ENCODE peak calls at places on chromosomes 16 and 17, in nine cellular contexts. N is Peyer's patch, A is sigmoid colon, F is keratinocyte, R is neural progenitor cell, V is pancreas, Z is right atrium auricular region, Y is esophagus squamous epithelium, U is psoas muscle. G is an unnamed sample. For H3K9me3, the result is how much of the 10 kb centered on the place peaks cover.

GRCh38 chr16:66262253-66263167 is 104.0 kb upstream of the CDH5 start:
- DNase-seq in A (peak), F (no peak), N (no peak), R (no peak), Y (no peak), Z (peak), U (peak), V (no peak), G (no peak)

GRCh38 chr17:65455972-65456343 is 105.5 kb downstream of the AXIN2 start:
- DNase-seq in Y (no peak), Z (no peak), F (no peak), A (no peak), N (no peak), U (peak), R (peak), V (no peak), G (no peak)

GRCh38 chr16:626787-627457 is 3.9 kb upstream of the WFIKKN1 start:
- DNase-seq in Z (no peak), F (peak), Y (no peak), A (peak), N (no peak), V (no peak), R (no peak), U (peak), G (no peak)

GRCh38 chr16:72986011-72986410 is 61.9 kb downstream of the ZFHX3 start:
- DNase-seq in F (no peak), A (peak), Z (peak), U (peak), N (no peak), R (no peak), V (no peak), Y (no peak), G (no peak)

GRCh38 chr17:55555772-55556171 is 44.5 kb upstream of the SMIM36 start:
- DNase-seq in V (no peak), F (no peak), N (no peak), R (no peak), U (no peak), Z (no peak), A (no peak), Y (no peak), G (no peak)

GRCh38 chr17:72661093-72661944 is 431.2 kb downstream of the SLC39A11 start:
- DNase-seq in N (no peak), V (no peak), Z (no peak), R (no peak), F (peak), A (no peak), Y (no peak), U (no peak), G (no peak)

GRCh38 chr17:77852666-77853207 is 105.8 kb upstream of the TNRC6C start:
- DNase-seq in F (no peak), R (no peak), A (no peak), Y (no peak), N (no peak), U (peak), V (peak), Z (no peak), G (no peak)

GRCh38 chr16:10637337-10638037 is 57.1 kb upstream of the EMP2 start:
- DNase-seq in Y (no peak), N (no peak), U (no peak), A (no peak), V (no peak), F (no peak), Z (no peak), R (no peak), G (no peak)

GRCh38 chr17:43723697-43724359 is 34.8 kb downstream of the SOST start:
- DNase-seq in N (no peak), U (peak), R (no peak), V (no peak), A (no peak), Y (no peak), Z (no peak), F (no peak), G (no peak)

GRCh38 chr17:47719411-47720152 is 13.5 kb upstream of the TBX21 start:
- DNase-seq in F (no peak), Z (no peak), V (no peak), R (no peak), N (no peak), U (no peak), A (no peak), Y (no peak), G (no peak)

GRCh38 chr16:84042879-84043485 is 387 bp upstream of the SLC38A8 start:
- DNase-seq in V (peak), U (no peak), F (no peak), R (peak), A (no peak), Y (no peak), N (peak), Z (no peak), G (no peak)

GRCh38 chr17:80252871-80253270 is 7.8 kb upstream of the RNF213 start:
- DNase-seq in F (no peak), V (peak), A (no peak), N (peak), Y (no peak), U (peak), R (peak), Z (no peak), G (no peak)
- TF ChIP-seq CTCF in F (peak), V (peak), A (no peak), N (peak), Y (peak), U (peak), R (peak), Z (no peak), G (no peak)

GRCh38 chr16:35154627-35155026 is 1695.2 kb downstream of the TP53TG3F start:
- DNase-seq in Z (no peak), N (no peak), A (no peak), Y (no peak), U (no peak), V (no peak), F (no peak), R (no peak), G (no peak)
- H3K9me3 ChIP-seq in Z (under half), N (under half), A (under half), Y (under half), U (under half), V (under half), F (under half), R (under half), G (under half)

DNA sequence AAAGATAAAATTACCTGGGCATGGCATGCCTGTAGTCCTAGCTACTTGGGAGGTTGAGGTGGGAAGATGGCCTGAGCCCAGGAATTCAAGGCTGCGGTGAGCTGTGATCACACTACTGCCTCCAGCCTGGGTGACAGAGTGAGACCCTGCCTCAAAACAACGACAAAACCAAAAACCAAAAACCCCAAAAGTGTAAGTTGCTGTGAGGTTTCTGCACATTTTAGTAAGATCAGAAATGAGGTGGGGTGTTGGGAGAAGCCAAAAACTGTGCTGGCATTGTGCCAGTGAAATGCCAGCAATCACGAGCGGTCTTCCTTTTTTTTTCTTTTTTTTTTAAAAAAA is 114.6 kb downstream of the PITPNC1 start:
- DNase-seq in V (no peak), Z (no peak), Y (no peak), U (no peak), F (no peak), N (no peak), R (no peak), A (no peak), G (no peak)
- H3K4me3 ChIP-seq in V (no peak), Z (no peak), Y (no peak), U (no peak), F (no peak), N (no peak), R (no peak), A (no peak), G (no peak)

GRCh38 chr16:57756424-57757325 is 21.1 kb downstream of the KATNB1 start:
- DNase-seq in Y (no peak), Z (no peak), V (peak), R (no peak), N (no peak), F (no peak), A (no peak), U (no peak), G (no peak)

GRCh38 chr16:57755726-57756423 is 20.3 kb downstream of the KATNB1 start:
- DNase-seq in R (no peak), N (no peak), U (no peak), Z (no peak), Y (no peak), V (peak), A (no peak), F (no peak), G (no peak)

GRCh38 chr16:57754354-57755060 is 18.9 kb downstream of the KATNB1 start:
- DNase-seq in A (no peak), R (no peak), N (no peak), V (no peak), F (no peak), U (peak), Z (no peak), Y (no peak), G (no peak)

GRCh38 chr16:57753448-57754353 is 18.1 kb downstream of the KATNB1 start:
- DNase-seq in F (no peak), Y (no peak), A (no peak), Z (no peak), U (peak), N (no peak), R (no peak), V (peak), G (no peak)

DNA sequence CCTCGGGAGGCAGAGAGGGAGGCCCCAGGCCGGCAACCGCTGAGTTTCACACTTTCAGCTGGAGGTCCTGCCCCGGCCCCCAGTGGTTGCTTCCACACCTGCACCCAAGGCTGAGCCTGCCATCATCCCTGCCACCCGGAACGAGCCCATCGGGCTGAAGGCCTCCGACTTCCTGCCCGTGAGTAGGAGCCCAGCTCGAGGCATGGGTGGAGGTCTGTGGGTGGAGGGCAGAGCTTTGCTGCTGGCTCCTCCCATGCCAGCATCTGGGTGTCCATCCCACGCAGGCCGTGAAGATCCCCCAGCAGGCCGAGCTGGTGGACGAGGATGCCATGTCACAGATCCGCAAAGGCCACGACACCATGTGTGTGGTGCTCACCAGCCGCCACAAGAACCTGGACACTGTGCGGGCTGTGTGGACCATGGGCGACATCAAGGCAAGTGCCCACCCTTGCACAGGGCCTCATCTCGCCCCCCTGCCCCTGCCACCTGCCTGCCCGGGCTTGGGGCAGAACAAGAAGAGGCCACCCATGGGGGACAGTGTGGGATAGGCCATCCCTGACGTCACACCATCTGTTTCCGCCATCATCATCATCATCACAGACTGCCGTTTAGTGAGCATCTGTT is 19.6 kb downstream of the KATNB1 start:
- DNase-seq in U (peak), A (no peak), Z (no peak), Y (no peak), N (no peak), V (peak), F (no peak), R (no peak), G (no peak)
- TF ChIP-seq CTCF in U (no peak), A (no peak), Z (no peak), Y (no peak), N (no peak), V (no peak), F (no peak), R (no peak), G (no peak)

DNA sequence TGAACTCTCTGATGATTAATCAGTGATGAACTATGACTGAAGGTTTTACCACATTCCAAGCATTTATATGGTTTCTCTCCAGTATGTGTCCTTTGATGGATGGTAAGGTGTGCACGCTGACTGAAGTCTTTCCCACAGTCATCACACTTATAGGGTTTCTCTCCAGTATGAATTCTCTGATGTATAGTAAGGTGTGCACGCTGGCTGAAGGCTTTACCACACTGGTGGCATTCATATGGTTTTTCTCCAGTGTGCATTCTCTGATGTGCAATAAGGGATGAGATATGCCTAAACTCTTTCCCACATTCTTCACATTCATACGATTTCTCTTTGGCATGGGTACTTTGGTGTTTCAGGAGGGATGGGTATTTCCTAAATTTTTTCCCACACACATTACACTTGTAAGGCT is 16.4 kb downstream of the ZNF287 start:
- DNase-seq in F (no peak), N (no peak), R (no peak), Z (no peak), U (no peak), A (no peak), Y (no peak), V (no peak), G (no peak)
- H3K9me3 ChIP-seq in F (under half), N (under half), R (half or more), Z (half or more), U (half or more), A (under half), Y (half or more), V (under half), G (half or more)

DNA sequence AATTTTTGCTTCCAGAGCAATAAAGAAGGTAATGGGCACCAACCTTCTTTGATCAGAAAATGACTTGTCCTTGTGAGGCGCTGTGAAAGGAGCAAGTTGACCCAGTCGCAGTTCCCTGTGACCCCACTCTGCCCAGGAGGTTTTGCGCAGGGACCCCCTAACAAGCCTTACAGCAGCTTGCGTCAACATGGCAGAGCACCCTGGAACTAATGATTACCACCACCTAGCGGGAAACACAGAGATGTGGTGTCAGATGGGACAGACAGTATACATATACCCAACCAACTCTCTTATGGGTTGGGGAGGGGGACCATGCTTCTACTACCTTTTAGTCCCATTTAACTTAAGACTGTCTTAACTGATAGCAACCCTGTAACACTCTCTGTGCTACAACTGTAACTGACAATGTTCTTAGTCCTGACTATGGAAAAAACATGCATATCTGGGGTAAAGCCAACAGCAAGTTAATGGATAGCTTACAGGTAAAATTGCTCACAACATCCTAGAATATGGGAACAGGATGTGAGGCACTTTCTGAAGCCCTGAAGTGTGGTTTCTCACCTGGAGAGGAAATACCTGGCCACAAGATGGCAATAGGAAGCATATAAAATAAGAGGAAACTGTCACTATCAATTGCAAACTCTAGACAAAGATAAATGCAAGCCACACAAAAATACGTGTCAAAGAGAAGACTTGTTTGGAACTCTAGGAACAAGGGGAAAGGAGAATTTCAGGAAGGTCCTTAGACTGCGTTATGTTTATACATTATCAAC is 3.0 kb downstream of the KARS1 start:
- DNase-seq in U (no peak), Y (no peak), R (no peak), N (no peak), A (no peak), F (no peak), V (no peak), Z (no peak), G (no peak)
- H3K4me3 ChIP-seq in U (peak), Y (no peak), R (no peak), N (no peak), A (no peak), F (no peak), V (no peak), Z (no peak), G (no peak)

GRCh38 chr17:27038676-27039075 is 255.2 kb upstream of the WSB1 start:
- DNase-seq in Y (no peak), A (no peak), F (no peak), V (no peak), N (no peak), Z (no peak), U (no peak), R (no peak), G (no peak)
- TF ChIP-seq CTCF in Y (no peak), A (no peak), F (no peak), V (no peak), N (no peak), Z (no peak), U (no peak), R (no peak), G (no peak)

GRCh38 chr17:82228278-82228841 is 482 bp upstream of the SLC16A3 start:
- DNase-seq in U (peak), A (peak), Z (no peak), V (no peak), Y (no peak), N (peak), F (no peak), R (peak), G (no peak)

GRCh38 chr17:82227629-82228277 is 1.1 kb upstream of the SLC16A3 start:
- DNase-seq in A (peak), Y (no peak), F (no peak), Z (no peak), V (no peak), N (no peak), U (peak), R (no peak), G (no peak)

GRCh38 chr17:82230627-82231311 is 1.9 kb downstream of the SLC16A3 start:
- DNase-seq in R (peak), F (no peak), N (peak), Y (no peak), Z (peak), A (peak), U (peak), V (peak), G (no peak)

GRCh38 chr17:82229686-82230626 is 1.1 kb downstream of the SLC16A3 start:
- DNase-seq in U (peak), F (no peak), V (no peak), Z (no peak), Y (no peak), N (no peak), R (peak), A (peak), G (no peak)

GRCh38 chr17:82228842-82229685 is at the start of gene SLC16A3:
- DNase-seq in Z (no peak), A (peak), R (peak), V (peak), Y (no peak), F (no peak), U (peak), N (peak), G (no peak)
- H3K9me3 ChIP-seq in Z (under half), A (under half), R (under half), V (under half), Y (under half), F (under half), U (under half), N (under half), G (under half)

G was measured in thoracic aorta.